ENCODE peak calls at places on chromosomes 16 and 17, in five cellular contexts. Y is activated naive CD8-positive, alpha-beta T cell treated with anti-CD3 and anti-CD28 coated beads for 36 hours; I is C1 segment of cervical spinal cord; N is heart right ventricle; K is stimulated activated CD4-positive, alpha-beta T cell treated with anti-CD3 and anti-CD28 coated beads, Interleukin-4, amount 100 ng/mL, for 48 hours. X is an unnamed sample.

GRCh38 chr16:78092755-78093154 is 6.7 kb upstream of the WWOX start:
- DNase-seq in K (no peak), N (no peak), Y (no peak), I (no peak), X (no peak)

GRCh38 chr16:28260193-28260592 is 32.1 kb upstream of the SBK1 start:
- DNase-seq in I (no peak), N (peak; percentile 47), Y (no peak), K (no peak), X (no peak)

GRCh38 chr16:3950343-3951193 is 70.1 kb upstream of the CREBBP start:
- DNase-seq in N (peak; percentile 89), I (no peak), K (no peak), Y (no peak), X (no peak)

GRCh38 chr16:49411121-49411970 is 37.7 kb downstream of the C16orf78 start:
- DNase-seq in N (no peak), I (no peak), Y (no peak), K (no peak), X (no peak)

GRCh38 chr17:35799942-35800341 is 4.5 kb upstream of the MMP28 start:
- DNase-seq in Y (no peak), K (no peak), I (peak; percentile 69), N (peak; percentile 86), X (no peak)

GRCh38 chr16:68752602-68753001 is 15.5 kb downstream of the CDH1 start:
- DNase-seq in K (peak; percentile 38), N (no peak), Y (peak; percentile 64), I (no peak), X (no peak)

GRCh38 chr17:2854662-2855061 is 58.4 kb downstream of the RAP1GAP2 start:
- DNase-seq in K (no peak), Y (no peak), I (no peak), N (peak; percentile 49), X (no peak)

GRCh38 chr17:79993390-79994221 is 42.1 kb downstream of the TBC1D16 start:
- DNase-seq in K (peak; percentile 56), Y (peak; percentile 83), I (no peak), N (peak; percentile 70), X (no peak)

GRCh38 chr16:80619824-80620223 is 79.0 kb downstream of the DYNLRB2 start:
- DNase-seq in K (no peak), I (no peak), N (no peak), Y (no peak), X (no peak)

GRCh38 chr17:58520843-58521430 is 6.5 kb upstream of the MTMR4 start:
- DNase-seq in Y (no peak), I (no peak), K (no peak), N (no peak), X (no peak)

GRCh38 chr16:2842340-2843000 is 12.4 kb downstream of the ZG16B start:
- DNase-seq in N (peak; percentile 37), K (peak; percentile 83), Y (peak; percentile 87), I (peak; percentile 28), X (peak; percentile 73)

GRCh38 chr16:5865231-5865630 is 767.6 kb upstream of the EEF2KMT start:
- DNase-seq in I (no peak), K (no peak), N (no peak), Y (no peak), X (no peak)

GRCh38 chr16:88616320-88616719 is 22.1 kb upstream of the IL17C start:
- DNase-seq in Y (no peak), I (no peak), N (no peak), K (no peak), X (no peak)

GRCh38 chr17:77580956-77581355 is 377.5 kb upstream of the TNRC6C start:
- DNase-seq in K (no peak), I (no peak), Y (no peak), N (no peak), X (no peak)

GRCh38 chr17:58232707-58233156 is 5.7 kb upstream of the LPO start:
- DNase-seq in N (no peak), I (no peak), K (peak; percentile 31), Y (no peak), X (peak; percentile 63)

GRCh38 chr17:81926451-81927144 is 937 bp downstream of the MAFG start:
- DNase-seq in K (peak; percentile 63), I (peak; percentile 38), N (peak; percentile 85), Y (peak; percentile 68), X (peak; percentile 81)

GRCh38 chr16:9597967-9598730 is 506.7 kb downstream of the HAPSTR1 start:
- DNase-seq in K (no peak), Y (no peak), I (peak; percentile 50), N (no peak), X (no peak)

GRCh38 chr16:80015566-80015965 is 415.0 kb upstream of the MAF start:
- DNase-seq in N (no peak), Y (no peak), I (no peak), K (no peak), X (no peak)

GRCh38 chr17:32302860-32303649 is 37.4 kb downstream of the RHBDL3 start:
- DNase-seq in N (no peak), Y (no peak), K (no peak), I (no peak), X (no peak)

GRCh38 chr16:10497132-10498088 is 83.0 kb downstream of the EMP2 start:
- DNase-seq in Y (no peak), I (no peak), N (no peak), K (no peak), X (no peak)

GRCh38 chr17:7322520-7323194 is 6.5 kb downstream of the NEURL4 start:
- DNase-seq in Y (no peak), I (no peak), K (no peak), N (no peak), X (no peak)

GRCh38 chr16:84477661-84478060 is 26.8 kb downstream of the MEAK7 start:
- DNase-seq in N (no peak), Y (no peak), K (no peak), I (no peak), X (no peak)

GRCh38 chr17:49708515-49709161 is 874 bp upstream of the SLC35B1 start:
- DNase-seq in I (no peak), Y (no peak), K (no peak), N (no peak), X (no peak)

GRCh38 chr17:49525831-49526741 is 31.0 kb downstream of the NGFR start:
- DNase-seq in Y (no peak), I (peak; percentile 20), K (no peak), N (no peak), X (no peak)

GRCh38 chr17:72730091-72730490 is 362.4 kb downstream of the SLC39A11 start:
- DNase-seq in N (no peak), Y (no peak), K (no peak), I (no peak), X (no peak)

X was measured in GM13976.